ENCODE peak calls at places on chromosomes 6 and 20, in six cellular contexts. S is adrenal gland, E is aorta, Q is fibroblast of lung, B is fibroblast of the aortic adventitia, Z is body of pancreas. J is an unnamed sample.

GRCh38 chr6:36961441-36962430 is 7.2 kb downstream of the PI16 start:
- DNase-seq in S (no peak), E (peak), Q (no peak), B (no peak), Z (no peak), J (no peak)

GRCh38 chr20:19713851-19714716 is 44.0 kb upstream of the RIN2 start:
- DNase-seq in S (no peak), E (no peak), Q (no peak), B (no peak), Z (no peak), J (no peak)

GRCh38 chr20:61954276-61955021 is 111.2 kb downstream of the TAF4 start:
- DNase-seq in S (peak), E (peak), Q (no peak), B (no peak), Z (no peak), J (no peak)

GRCh38 chr20:63216041-63216848 is at the start of gene YTHDF1:
- DNase-seq in S (peak), E (peak), Q (peak), B (peak), Z (peak), J (peak)

GRCh38 chr6:132209351-132209750 is 191.9 kb downstream of the MOXD1 start:
- DNase-seq in S (no peak), E (no peak), Q (no peak), B (no peak), Z (no peak), J (peak)

GRCh38 chr6:49606696-49607390 is 29.8 kb downstream of the RHAG start:
- DNase-seq in S (peak), E (no peak), Q (peak), B (peak), Z (peak), J (peak)

GRCh38 chr6:83853178-83853967 is at the start of gene RIPPLY2:
- DNase-seq in S (peak), E (peak), Q (peak), B (peak), Z (peak), J (peak)

GRCh38 chr6:129645371-129646139 is 64.4 kb downstream of the ARHGAP18 start:
- DNase-seq in S (no peak), E (no peak), Q (peak), B (no peak), Z (no peak), J (peak)

GRCh38 chr6:158789115-158789917 is 29.9 kb downstream of the EZR start:
- DNase-seq in S (no peak), E (no peak), Q (no peak), B (no peak), Z (no peak), J (no peak)

GRCh38 chr20:38759135-38759534 is 10.9 kb downstream of the ACTR5 start:
- DNase-seq in S (no peak), E (no peak), Q (no peak), B (no peak), Z (no peak), J (no peak)

GRCh38 chr6:140758169-140758877 is 1374.4 kb upstream of the GJE1 start:
- DNase-seq in S (no peak), E (no peak), Q (no peak), B (no peak), Z (no peak), J (peak)

DNA sequence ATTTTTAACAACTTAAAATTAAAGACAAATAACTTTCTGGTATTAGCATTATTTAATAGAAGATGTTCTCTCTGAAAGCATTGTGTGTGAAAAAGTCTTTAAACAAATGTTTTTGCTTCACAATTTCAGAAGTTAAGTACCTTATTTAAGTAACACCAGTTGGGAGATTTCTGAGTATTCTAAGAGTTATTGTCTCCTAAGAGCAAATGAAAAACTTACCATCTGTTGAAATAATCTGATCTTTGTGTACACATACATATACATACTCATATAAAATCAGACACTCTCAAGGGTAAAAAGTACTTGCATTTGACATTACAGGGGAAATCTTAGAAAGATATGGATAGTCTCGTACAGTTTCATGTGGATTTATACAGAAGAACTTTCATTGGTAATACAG is 2.4 kb downstream of the BTBD3 start:
- DNase-seq in S (no peak), E (no peak), Q (no peak), B (no peak), Z (no peak), J (no peak)
- H3K4me3 ChIP-seq in S (no peak), E (no peak), Q (peak), B (no peak), Z (no peak), J (peak)

GRCh38 chr6:90286884-90287488 is 9.7 kb downstream of the BACH2 start:
- DNase-seq in S (peak), E (no peak), Q (peak), B (peak), Z (peak), J (no peak)
- H3K4me3 ChIP-seq in S (no peak), E (no peak), Q (no peak), B (no peak), Z (no peak), J (no peak)

DNA sequence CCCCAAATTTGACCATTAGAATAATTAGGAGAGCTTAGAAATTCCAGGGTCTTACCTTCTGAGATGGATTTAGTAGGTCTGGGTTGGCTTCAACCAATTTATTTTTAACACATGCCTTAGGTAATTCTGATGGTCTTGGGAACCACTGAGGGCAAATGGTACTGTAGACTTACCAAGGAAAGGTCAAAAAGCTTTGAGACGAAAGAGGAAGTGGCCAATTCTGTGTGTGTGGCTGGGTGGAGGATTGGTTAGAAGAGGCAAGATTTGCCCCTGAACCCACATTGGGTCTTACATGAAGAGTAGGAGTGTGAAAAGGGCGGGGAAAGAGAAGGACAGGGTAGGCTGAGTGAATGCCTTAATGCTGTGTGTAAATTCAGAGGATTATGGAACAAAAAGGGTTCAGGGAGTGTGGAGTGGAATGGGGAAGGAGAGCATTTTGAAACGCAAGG is 2.7 kb downstream of the ITCH start:
- DNase-seq in S (peak), E (no peak), Q (no peak), B (no peak), Z (peak), J (no peak)
- H3K4me3 ChIP-seq in S (no peak), E (no peak), Q (no peak), B (no peak), Z (no peak), J (no peak)

GRCh38 chr6:126261792-126262421 is 78.0 kb upstream of the CENPW start:
- DNase-seq in S (no peak), E (no peak), Q (no peak), B (no peak), Z (no peak), J (no peak)

GRCh38 chr6:126268087-126268486 is 71.8 kb upstream of the CENPW start:
- DNase-seq in S (no peak), E (no peak), Q (peak), B (peak), Z (no peak), J (no peak)

GRCh38 chr6:126267621-126268020 is 72.3 kb upstream of the CENPW start:
- DNase-seq in S (no peak), E (no peak), Q (peak), B (peak), Z (no peak), J (no peak)

GRCh38 chr6:126266664-126267063 is 73.3 kb upstream of the CENPW start:
- DNase-seq in S (no peak), E (no peak), Q (no peak), B (peak), Z (no peak), J (no peak)

DNA sequence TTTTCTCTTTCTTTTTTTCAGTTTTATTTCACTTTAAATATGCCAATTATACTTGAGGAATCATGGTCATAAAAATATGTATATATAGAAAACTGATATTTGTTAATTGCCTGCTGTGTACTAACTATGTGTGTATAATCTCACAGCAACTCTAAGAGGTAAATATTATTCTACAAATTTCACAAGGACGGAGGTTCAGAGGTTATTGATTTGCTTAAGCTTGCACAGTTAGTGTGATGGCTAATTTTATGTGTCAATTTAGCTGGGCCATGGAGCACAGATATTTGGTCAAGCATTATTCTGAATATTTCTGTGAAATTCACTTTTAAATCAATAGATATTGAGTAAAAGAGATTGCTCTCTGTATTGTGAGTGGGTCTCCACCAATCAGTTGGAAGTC is 75.7 kb upstream of the CENPW start:
- DNase-seq in S (no peak), E (no peak), Q (no peak), B (no peak), Z (no peak), J (no peak)
- H3K4me3 ChIP-seq in S (no peak), E (no peak), Q (no peak), B (no peak), Z (no peak), J (no peak)

DNA sequence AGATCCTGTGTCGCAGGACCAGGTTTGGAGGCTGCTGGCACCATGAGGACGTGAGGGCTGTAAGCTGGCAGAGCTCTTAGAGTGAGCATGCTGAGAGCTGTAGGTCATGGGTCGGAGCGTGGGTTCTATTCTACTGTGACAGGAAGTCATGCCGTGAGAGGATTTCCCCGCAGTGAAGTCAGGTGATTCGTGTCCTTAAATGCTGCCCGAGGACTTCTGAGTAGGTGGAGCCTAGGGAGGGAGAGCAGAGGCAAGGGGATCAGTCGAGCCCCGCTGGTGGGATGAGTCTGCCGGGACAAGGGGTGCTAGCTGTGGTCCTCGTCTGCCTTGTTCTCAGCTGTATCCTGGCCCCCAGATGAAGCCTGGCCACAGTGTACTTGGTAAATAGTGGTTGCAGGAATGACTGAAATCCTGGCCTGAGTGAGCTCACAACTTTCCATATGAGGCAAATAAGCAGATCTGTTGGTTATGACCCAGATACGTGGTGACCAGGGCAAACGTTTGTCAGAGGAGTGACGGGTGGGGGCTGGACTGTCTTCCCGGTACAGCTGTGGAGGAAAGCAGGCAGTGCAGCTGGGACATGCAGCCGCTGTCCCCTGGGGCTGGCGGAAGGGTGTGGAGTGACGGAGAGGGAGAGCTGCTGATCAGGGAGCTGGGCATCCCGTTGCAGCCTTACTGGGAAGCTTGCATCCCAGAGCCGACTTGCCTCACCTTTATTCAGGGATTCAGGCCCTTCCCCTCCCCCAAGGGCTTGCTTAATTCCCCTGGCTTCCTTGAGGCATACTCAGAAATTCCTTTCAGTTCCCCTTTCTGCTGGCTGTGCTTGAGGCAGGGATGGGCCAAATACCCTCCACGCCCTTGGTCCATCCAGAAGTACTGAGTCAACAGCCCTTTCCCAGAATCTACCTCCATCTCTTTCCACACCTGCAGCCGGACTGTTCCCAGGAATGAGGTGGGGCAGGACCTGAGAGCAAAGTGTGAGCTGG is 250.9 kb upstream of the RREB1 start:
- DNase-seq in S (peak), E (no peak), Q (no peak), B (peak), Z (peak), J (peak)
- H3K4me3 ChIP-seq in S (no peak), E (no peak), Q (peak), B (no peak), Z (no peak), J (no peak)

GRCh38 chr6:81752969-81753708 is 658 bp upstream of the TENT5A start:
- DNase-seq in S (peak), E (peak), Q (peak), B (peak), Z (peak), J (peak)
- H3K4me3 ChIP-seq in S (peak), E (peak), Q (peak), B (peak), Z (peak), J (peak)

GRCh38 chr6:3165631-3166534 is 8.5 kb upstream of the TUBB2A start:
- DNase-seq in S (no peak), E (no peak), Q (peak), B (peak), Z (no peak), J (peak)

GRCh38 chr6:3162067-3162497 is 4.7 kb upstream of the TUBB2A start:
- DNase-seq in S (no peak), E (no peak), Q (peak), B (no peak), Z (no peak), J (no peak)

GRCh38 chr6:3162565-3163247 is 5.4 kb upstream of the TUBB2A start:
- DNase-seq in S (peak), E (peak), Q (peak), B (peak), Z (peak), J (peak)

GRCh38 chr6:3164388-3164787 is 7.0 kb upstream of the TUBB2A start:
- DNase-seq in S (no peak), E (no peak), Q (no peak), B (no peak), Z (no peak), J (no peak)

DNA sequence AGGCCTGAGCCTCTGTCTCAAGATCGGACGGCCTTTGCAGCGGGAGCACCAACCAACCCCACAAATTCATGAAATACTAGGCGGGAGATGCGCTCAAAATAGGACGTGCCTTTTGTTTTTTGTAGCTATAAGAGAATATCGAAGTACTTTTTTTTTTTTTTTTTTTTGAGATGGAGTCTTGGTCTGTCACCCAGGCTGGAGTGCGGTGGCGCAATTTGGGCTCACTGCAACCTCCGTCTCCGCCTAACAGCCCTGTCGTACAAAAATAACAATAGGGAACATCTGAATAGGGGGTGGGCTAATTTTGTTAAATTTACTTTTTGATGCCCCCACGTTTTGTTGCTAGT is 5.9 kb upstream of the TUBB2A start:
- DNase-seq in S (no peak), E (peak), Q (no peak), B (peak), Z (peak), J (peak)
- H3K4me3 ChIP-seq in S (no peak), E (peak), Q (peak), B (peak), Z (no peak), J (peak)

DNA sequence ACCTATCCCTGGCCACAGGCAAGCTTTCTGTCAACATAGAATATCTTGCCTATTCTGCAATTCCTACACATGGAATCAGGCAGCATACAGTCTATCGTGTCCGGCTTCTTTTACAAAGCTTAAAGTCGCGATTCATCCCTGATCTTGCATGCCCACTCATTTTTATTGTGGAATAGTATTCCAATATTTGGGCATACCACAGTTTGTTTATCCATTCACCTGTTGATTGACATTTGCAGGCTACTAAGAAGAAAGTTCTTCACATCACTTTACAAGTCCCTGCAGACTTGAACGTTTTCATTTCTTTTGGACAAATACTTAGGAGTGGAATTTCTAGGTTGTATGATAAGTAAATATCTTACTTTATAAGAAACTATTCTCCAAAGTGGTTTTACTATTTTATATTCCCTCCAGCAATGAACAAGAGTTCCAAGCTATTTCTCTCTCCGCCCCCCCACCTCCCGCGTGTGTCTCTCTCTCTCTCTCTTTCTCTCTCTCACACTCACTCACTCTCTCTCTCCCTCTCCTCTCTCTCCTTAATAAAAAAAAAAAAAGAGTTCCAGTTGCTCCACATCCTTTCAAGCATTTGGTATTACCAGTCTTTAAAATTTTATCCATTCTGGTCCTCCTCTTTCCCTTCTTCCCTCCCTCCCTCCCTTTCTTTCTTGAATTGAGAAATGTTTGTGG is 1.1 kb upstream of the PLCB1 start:
- DNase-seq in S (no peak), E (no peak), Q (no peak), B (no peak), Z (no peak), J (no peak)
- H3K4me3 ChIP-seq in S (peak), E (no peak), Q (peak), B (peak), Z (no peak), J (peak)

DNA sequence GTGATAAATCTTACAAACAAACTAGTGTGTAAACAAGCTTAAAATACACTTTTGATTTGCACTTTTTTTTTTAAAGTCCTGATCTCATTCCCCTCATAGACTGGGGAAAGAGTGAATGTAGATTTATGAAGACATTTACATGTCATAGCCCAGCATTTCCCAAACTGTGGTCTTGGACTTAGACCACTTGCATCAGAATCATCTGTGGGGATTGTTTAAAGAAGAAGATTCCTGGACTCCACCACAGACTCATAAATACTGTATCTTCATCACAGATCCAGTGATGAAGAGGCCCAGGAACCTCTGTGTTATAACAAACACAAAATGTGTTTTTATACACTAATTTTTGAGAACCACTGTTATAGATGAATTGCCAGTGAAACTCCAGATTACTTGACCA is 99.5 kb downstream of the KCNQ5 start:
- DNase-seq in S (no peak), E (no peak), Q (no peak), B (no peak), Z (no peak), J (no peak)
- H3K4me3 ChIP-seq in S (no peak), E (no peak), Q (no peak), B (no peak), Z (no peak), J (no peak)

DNA sequence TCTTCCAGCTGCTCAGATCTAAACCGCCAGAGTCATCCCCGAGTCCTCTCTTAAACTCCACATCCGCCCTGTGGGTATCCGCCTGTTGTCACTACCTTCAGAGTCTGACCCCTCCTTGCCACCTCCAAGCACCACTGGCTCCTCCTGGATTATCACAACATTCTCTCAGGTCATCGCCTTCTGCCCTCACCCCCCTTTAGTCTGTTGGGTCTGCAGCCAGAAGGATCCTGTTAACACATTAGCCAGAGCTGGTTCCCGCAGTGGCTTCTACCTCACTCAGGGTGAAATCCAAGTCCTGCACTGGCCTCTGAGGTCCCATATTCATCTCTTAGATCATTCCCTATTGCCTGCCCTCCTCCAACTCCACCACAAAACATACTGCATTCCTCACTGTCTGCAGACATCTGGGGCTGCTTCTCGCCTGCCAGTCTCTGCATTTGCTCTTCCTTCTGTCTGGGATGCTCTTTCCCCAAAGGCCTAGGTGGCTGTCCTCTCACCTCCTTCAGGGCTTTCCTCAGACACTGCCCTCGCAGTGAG is 34.1 kb downstream of the TNXB start:
- DNase-seq in S (no peak), E (no peak), Q (peak), B (no peak), Z (no peak), J (no peak)
- H3K4me3 ChIP-seq in S (no peak), E (no peak), Q (no peak), B (no peak), Z (no peak), J (no peak)